ENCODE peak calls at places on chromosomes 6 and 20, in nine cellular contexts. I, N, F, Q, L, X, K, R and C are unnamed samples.

GRCh38 chr6:143535189-143535614 is 23.7 kb upstream of the FUCA2 start:
- DNase-seq in I (no peak), N (no peak), F (no peak), Q (no peak), L (no peak), X (no peak), K (no peak), R (no peak), C (no peak)

GRCh38 chr6:96340164-96340563 is 181.4 kb upstream of the UFL1 start:
- DNase-seq in I (no peak), N (no peak), F (no peak), Q (no peak), L (no peak), X (no peak), K (no peak), R (no peak), C (no peak)

GRCh38 chr20:19492937-19493336 is 265.1 kb upstream of the RIN2 start:
- DNase-seq in I (no peak), N (no peak), F (no peak), Q (no peak), L (no peak), X (no peak), K (no peak), R (no peak), C (no peak)

GRCh38 chr6:47319382-47319781 is 9.7 kb upstream of the TNFRSF21 start:
- DNase-seq in I (no peak), N (no peak), F (no peak), Q (no peak), L (no peak), X (no peak), K (no peak), R (no peak), C (no peak)

GRCh38 chr6:156449569-156449968 is 327.6 kb upstream of the ARID1B start:
- DNase-seq in I (no peak), N (no peak), F (no peak), Q (no peak), L (no peak), X (no peak), K (no peak), R (no peak), C (no peak)

GRCh38 chr20:21397341-21398108 is at the start of gene NKX2-4:
- DNase-seq in I (no peak), N (no peak), F (no peak), Q (no peak), L (no peak), X (no peak), K (no peak), R (no peak), C (no peak)

GRCh38 chr20:24918579-24919566 is 30.2 kb upstream of the CST7 start:
- DNase-seq in I (no peak), N (no peak), F (no peak), Q (no peak), L (no peak), X (no peak), K (no peak), R (no peak), C (no peak)

GRCh38 chr6:31922942-31923341 is 4.6 kb upstream of the C2 start:
- DNase-seq in I (no peak), N (no peak), F (no peak), Q (no peak), L (no peak), X (peak; percentile 58), K (no peak), R (no peak), C (no peak)

GRCh38 chr6:97053643-97054411 is 129.3 kb downstream of the KLHL32 start:
- DNase-seq in I (no peak), N (no peak), F (no peak), Q (no peak), L (peak; percentile 23), X (no peak), K (peak; percentile 31), R (no peak), C (no peak)

GRCh38 chr6:150312395-150312794 is 56.4 kb upstream of the IYD start:
- DNase-seq in I (no peak), N (no peak), F (no peak), Q (no peak), L (no peak), X (no peak), K (peak; percentile 32), R (no peak), C (no peak)

GRCh38 chr20:43564993-43565757 is 6.3 kb downstream of the SGK2 start:
- DNase-seq in I (no peak), N (no peak), F (no peak), Q (no peak), L (no peak), X (no peak), K (no peak), R (peak; percentile 20), C (no peak)

GRCh38 chr6:14598017-14598864 is 480.7 kb downstream of the CD83 start:
- DNase-seq in I (no peak), N (no peak), F (no peak), Q (no peak), L (no peak), X (no peak), K (peak; percentile 14), R (no peak), C (no peak)

GRCh38 chr20:57060407-57061057 is 205.9 kb downstream of the BMP7 start:
- DNase-seq in I (no peak), N (no peak), F (no peak), Q (no peak), L (no peak), X (no peak), K (no peak), R (no peak), C (no peak)

GRCh38 chr6:125843593-125843992 is 52.8 kb downstream of the NCOA7 start:
- DNase-seq in I (no peak), N (no peak), F (no peak), Q (no peak), L (no peak), X (no peak), K (no peak), R (no peak), C (no peak)

GRCh38 chr20:17202668-17203067 is 24.2 kb upstream of the PCSK2 start:
- DNase-seq in I (no peak), N (no peak), F (no peak), Q (no peak), L (no peak), X (no peak), K (peak; percentile 22), R (no peak), C (no peak)

GRCh38 chr6:47733879-47734558 is 35.6 kb downstream of the ADGRF4 start:
- DNase-seq in I (no peak), N (no peak), F (no peak), Q (no peak), L (no peak), X (no peak), K (peak; percentile 51), R (no peak), C (no peak)

GRCh38 chr6:135637701-135638100 is 140.2 kb upstream of the AHI1 start:
- DNase-seq in I (no peak), N (no peak), F (no peak), Q (no peak), L (no peak), X (no peak), K (no peak), R (no peak), C (no peak)

GRCh38 chr20:40668449-40669228 is 20.4 kb downstream of the MAFB start:
- DNase-seq in I (no peak), N (no peak), F (no peak), Q (no peak), L (no peak), X (peak; percentile 93), K (peak; percentile 30), R (no peak), C (no peak)

GRCh38 chr6:20056350-20056992 is 155.8 kb downstream of the MBOAT1 start:
- DNase-seq in I (peak; percentile 15), N (peak; percentile 8), F (no peak), Q (peak; percentile 17), L (peak; percentile 42), X (no peak), K (peak; percentile 63), R (no peak), C (no peak)

GRCh38 chr20:8062781-8063180 is 43.2 kb upstream of the TMX4 start:
- DNase-seq in I (no peak), N (no peak), F (no peak), Q (no peak), L (no peak), X (no peak), K (no peak), R (no peak), C (no peak)

GRCh38 chr20:438581-439469 is 23.5 kb downstream of the TBC1D20 start:
- DNase-seq in I (no peak), N (no peak), F (no peak), Q (peak; percentile 82), L (no peak), X (no peak), K (no peak), R (no peak), C (no peak)

GRCh38 chr20:57680934-57681914 is 28.6 kb downstream of the PMEPA1 start:
- DNase-seq in I (no peak), N (peak; percentile 37), F (peak; percentile 70), Q (no peak), L (no peak), X (no peak), K (no peak), R (no peak), C (no peak)

GRCh38 chr20:62735331-62735821 is 26.7 kb downstream of the NTSR1 start:
- DNase-seq in I (no peak), N (no peak), F (no peak), Q (peak; percentile 40), L (peak; percentile 11), X (no peak), K (no peak), R (no peak), C (no peak)

GRCh38 chr20:38810926-38811325 is 5.4 kb downstream of the PPP1R16B start:
- DNase-seq in I (no peak), N (no peak), F (no peak), Q (no peak), L (no peak), X (no peak), K (no peak), R (no peak), C (peak; percentile 13)

GRCh38 chr6:56570434-56571359 is 72.0 kb downstream of the DST start:
- DNase-seq in I (no peak), N (no peak), F (no peak), Q (peak; percentile 6), L (peak; percentile 21), X (no peak), K (peak; percentile 45), R (no peak), C (no peak)

GRCh38 chr6:36840471-36841461 is 1.5 kb upstream of the CPNE5 start:
- DNase-seq in I (no peak), N (no peak), F (no peak), Q (no peak), L (no peak), X (no peak), K (no peak), R (peak; percentile 18), C (peak; percentile 73)

GRCh38 chr20:44776977-44777376 is 31.3 kb downstream of the KCNK15 start:
- DNase-seq in I (no peak), N (peak; percentile 20), F (no peak), Q (no peak), L (peak; percentile 4), X (no peak), K (no peak), R (no peak), C (no peak)

GRCh38 chr6:124854338-124854922 is 107.8 kb upstream of the RNF217 start:
- DNase-seq in I (no peak), N (no peak), F (no peak), Q (no peak), L (no peak), X (no peak), K (no peak), R (no peak), C (no peak)

GRCh38 chr6:30541515-30542403 is 14.5 kb downstream of the GNL1 start:
- DNase-seq in I (peak; percentile 47), N (peak; percentile 73), F (peak; percentile 65), Q (peak; percentile 82), L (peak; percentile 75), X (peak; percentile 74), K (peak; percentile 80), R (peak; percentile 29), C (no peak)

GRCh38 chr6:14915888-14916832 is 329.7 kb upstream of the JARID2 start:
- DNase-seq in I (no peak), N (no peak), F (no peak), Q (no peak), L (no peak), X (no peak), K (no peak), R (no peak), C (no peak)